ENCODE peak calls at places on chromosomes 12 and 14, in nine cellular contexts. Q, M, W, E, J, R, P, H and F are unnamed samples.
A peak's percentile ranks its signal among the peaks of the same experiment; 100 is the strongest.

GRCh38 chr12:120363274-120363855 is 5.6 kb downstream of the MSI1 start:
- DNase-seq in Q (no peak), M (no peak), W (no peak), E (peak; percentile 29), J (no peak), R (no peak), P (no peak), H (no peak), F (peak; percentile 64)

GRCh38 chr12:56684745-56685369 is 3.2 kb downstream of the PTGES3 start:
- DNase-seq in Q (no peak), M (no peak), W (peak; percentile 43), E (no peak), J (no peak), R (peak; percentile 27), P (no peak), H (no peak), F (no peak)

GRCh38 chr12:81167694-81168093 is 89.8 kb downstream of the ACSS3 start:
- DNase-seq in Q (no peak), M (no peak), W (peak; percentile 12), E (peak; percentile 32), J (no peak), R (no peak), P (no peak), H (no peak), F (no peak)

GRCh38 chr14:85536835-85537195 is 6.9 kb downstream of the FLRT2 start:
- DNase-seq in Q (no peak), M (no peak), W (peak; percentile 55), E (no peak), J (peak; percentile 28), R (no peak), P (no peak), H (no peak), F (no peak)

GRCh38 chr14:99280041-99280731 is 8.2 kb upstream of the BCL11B start:
- DNase-seq in Q (no peak), M (no peak), W (no peak), E (no peak), J (no peak), R (no peak), P (no peak), H (no peak), F (no peak)

GRCh38 chr12:120710805-120711296 is 593 bp downstream of the UNC119B start:
- DNase-seq in Q (peak; percentile 69), M (no peak), W (peak; percentile 35), E (peak; percentile 60), J (peak; percentile 52), R (peak; percentile 7), P (peak; percentile 22), H (peak; percentile 43), F (peak; percentile 65)

GRCh38 chr14:69769623-69770022 is 2.7 kb downstream of the SRSF5 start:
- DNase-seq in Q (no peak), M (no peak), W (no peak), E (no peak), J (no peak), R (no peak), P (no peak), H (no peak), F (no peak)

GRCh38 chr12:98373019-98373554 is 142.3 kb upstream of the TMPO start:
- DNase-seq in Q (no peak), M (no peak), W (peak; percentile 66), E (peak; percentile 75), J (peak; percentile 65), R (peak; percentile 45), P (no peak), H (peak; percentile 38), F (peak; percentile 73)

GRCh38 chr14:101721951-101722661 is 39.4 kb upstream of the PPP2R5C start:
- DNase-seq in Q (peak; percentile 71), M (no peak), W (peak; percentile 75), E (peak; percentile 53), J (no peak), R (no peak), P (peak; percentile 66), H (no peak), F (no peak)

GRCh38 chr12:120006248-120006975 is 17.4 kb downstream of the BICDL1 start:
- DNase-seq in Q (no peak), M (no peak), W (no peak), E (no peak), J (no peak), R (no peak), P (no peak), H (no peak), F (no peak)

GRCh38 chr12:64461634-64462414 is 9.9 kb downstream of the TBK1 start:
- DNase-seq in Q (no peak), M (no peak), W (peak; percentile 96), E (no peak), J (no peak), R (no peak), P (no peak), H (no peak), F (no peak)

GRCh38 chr12:48995061-48995879 is 3.9 kb downstream of the DDN start:
- DNase-seq in Q (peak; percentile 86), M (peak; percentile 82), W (peak; percentile 93), E (peak; percentile 97), J (peak; percentile 94), R (peak; percentile 44), P (peak; percentile 86), H (peak; percentile 99), F (peak; percentile 94)

GRCh38 chr14:64623576-64624165 is 73.9 kb downstream of the PPP1R36 start:
- DNase-seq in Q (no peak), M (no peak), W (no peak), E (no peak), J (no peak), R (no peak), P (no peak), H (no peak), F (peak; percentile 57)

GRCh38 chr14:88553886-88554457 is 835 bp downstream of the PTPN21 start:
- DNase-seq in Q (no peak), M (no peak), W (peak; percentile 51), E (peak; percentile 15), J (no peak), R (no peak), P (no peak), H (no peak), F (no peak)

GRCh38 chr12:53225635-53226424 is 6.2 kb downstream of the RARG start:
- DNase-seq in Q (no peak), M (no peak), W (peak; percentile 43), E (peak; percentile 50), J (no peak), R (no peak), P (no peak), H (no peak), F (peak; percentile 46)
- H3K4me1 ChIP-seq in Q (peaks cover 35% of the 10 kb centered on the region), M (peaks cover 40% of the 10 kb centered on the region), W (peaks cover 44% of the 10 kb centered on the region), E (peaks cover 64% of the 10 kb centered on the region), J (peaks cover 42% of the 10 kb centered on the region), R (peaks cover 5% of the 10 kb centered on the region), P (peaks cover 70% of the 10 kb centered on the region), H (peaks cover 38% of the 10 kb centered on the region), F (peaks cover 51% of the 10 kb centered on the region)

DNA sequence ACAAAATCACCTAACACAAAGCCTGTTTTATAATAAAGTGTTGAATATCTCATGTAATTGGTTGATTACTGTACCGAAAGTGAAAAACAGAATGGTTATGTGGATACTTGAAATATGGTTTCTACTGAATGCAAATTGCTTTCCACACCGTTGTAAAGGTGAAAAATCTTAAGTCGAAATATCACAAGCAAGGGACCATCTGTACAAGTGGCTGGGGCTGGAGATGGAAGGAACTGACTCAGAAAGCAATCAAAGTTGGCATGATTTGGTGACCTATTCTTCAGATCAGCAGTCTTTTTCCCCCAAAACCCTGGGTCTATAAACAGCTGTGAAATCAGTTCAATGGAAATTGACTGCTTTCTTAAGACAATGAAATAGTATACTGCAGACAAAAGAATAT is 3.6 kb downstream of the CBX5 start:
- DNase-seq in Q (no peak), M (no peak), W (no peak), E (no peak), J (no peak), R (no peak), P (no peak), H (no peak), F (no peak)
- H3K4me1 ChIP-seq in Q (peaks cover 16% of the 10 kb centered on the region), M (peaks cover 53% of the 10 kb centered on the region), W (peaks cover 13% of the 10 kb centered on the region), E (peaks cover 20% of the 10 kb centered on the region), J (peaks cover 9% of the 10 kb centered on the region), R (peaks cover 18% of the 10 kb centered on the region), P (peaks cover 15% of the 10 kb centered on the region), H (peaks cover 11% of the 10 kb centered on the region), F (peaks cover 25% of the 10 kb centered on the region)

DNA sequence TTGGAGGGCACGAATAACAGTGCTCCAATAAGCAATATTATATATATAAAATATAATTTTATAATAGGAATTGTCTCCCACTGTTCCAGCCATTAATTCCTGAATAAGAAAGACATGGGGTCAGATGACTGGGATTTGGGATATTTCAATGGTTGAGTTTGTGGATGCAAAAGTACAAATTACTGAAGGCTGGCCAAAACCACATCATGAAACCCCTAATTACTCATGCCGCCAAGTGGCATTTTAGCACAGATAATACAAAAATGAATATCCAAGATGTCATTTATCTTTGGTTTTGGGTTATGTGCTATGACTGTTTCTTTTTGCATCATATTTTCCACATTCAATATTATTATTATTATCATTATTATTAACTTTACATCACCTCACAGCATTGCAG is 261.4 kb upstream of the TBX3 start:
- DNase-seq in Q (no peak), M (no peak), W (no peak), E (no peak), J (no peak), R (no peak), P (no peak), H (no peak), F (no peak)
- H3K4me1 ChIP-seq in Q (no peaks in the 10 kb centered on the region), M (no peaks in the 10 kb centered on the region), W (no peaks in the 10 kb centered on the region), E (no peaks in the 10 kb centered on the region), J (no peaks in the 10 kb centered on the region), R (no peaks in the 10 kb centered on the region), P (no peaks in the 10 kb centered on the region), H (no peaks in the 10 kb centered on the region), F (peaks cover 7% of the 10 kb centered on the region)

DNA sequence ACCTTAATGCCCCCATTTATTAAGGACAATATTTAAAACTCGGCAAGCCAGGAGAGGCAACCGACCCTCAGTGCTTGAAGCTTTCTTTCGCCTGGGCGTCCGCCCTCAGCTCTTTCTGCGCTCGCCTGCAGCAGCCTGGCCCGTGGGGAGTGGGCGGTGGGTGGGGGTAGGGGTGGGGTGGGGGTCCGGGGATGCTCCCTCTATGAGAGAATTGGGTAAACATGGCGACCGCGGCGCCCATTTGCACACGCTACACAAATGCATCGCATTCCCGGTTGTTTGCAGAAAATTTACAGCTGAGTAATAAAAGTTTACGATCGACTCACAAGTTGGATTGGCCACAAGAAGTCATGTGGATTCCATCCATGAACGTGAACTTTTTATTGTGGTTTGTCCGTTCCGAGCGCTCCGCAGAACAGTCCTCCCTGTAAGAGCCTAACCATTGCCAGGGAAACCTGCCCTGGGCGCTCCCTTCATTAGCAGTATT is 7.7 kb downstream of the HOXC8 start:
- DNase-seq in Q (no peak), M (no peak), W (peak; percentile 95), E (no peak), J (peak; percentile 76), R (no peak), P (no peak), H (peak; percentile 78), F (no peak)
- H3K4me1 ChIP-seq in Q (peaks cover 8% of the 10 kb centered on the region), M (peaks cover 48% of the 10 kb centered on the region), W (peaks cover 44% of the 10 kb centered on the region), E (peaks cover 53% of the 10 kb centered on the region), J (peaks cover 13% of the 10 kb centered on the region), R (no peaks in the 10 kb centered on the region), P (no peaks in the 10 kb centered on the region), H (peaks cover 56% of the 10 kb centered on the region), F (no peaks in the 10 kb centered on the region)

GRCh38 chr14:22896760-22897159 is 13.7 kb downstream of the REM2 start:
- DNase-seq in Q (no peak), M (no peak), W (no peak), E (peak; percentile 86), J (no peak), R (no peak), P (no peak), H (no peak), F (no peak)
- H3K4me1 ChIP-seq in Q (no peaks in the 10 kb centered on the region), M (peaks cover 9% of the 10 kb centered on the region), W (peaks cover 23% of the 10 kb centered on the region), E (peaks cover 14% of the 10 kb centered on the region), J (peaks cover 4% of the 10 kb centered on the region), R (no peaks in the 10 kb centered on the region), P (no peaks in the 10 kb centered on the region), H (peaks cover 17% of the 10 kb centered on the region), F (peaks cover 10% of the 10 kb centered on the region)